ENCODE peak calls at places on chromosomes 16 and 17, in six cellular contexts. I, G, Y, R, T and Q are unnamed samples.

GRCh38 chr16:21001262-21001661 is 100.7 kb downstream of the LYRM1 start:
- DNase-seq in I (no peak), G (peak; percentile 27), Y (no peak), R (no peak), T (peak; percentile 35), Q (no peak)

GRCh38 chr16:4089811-4090293 is 26.4 kb downstream of the ADCY9 start:
- DNase-seq in I (no peak), G (no peak), Y (no peak), R (no peak), T (no peak), Q (no peak)

GRCh38 chr16:86771506-86772230 is 193.3 kb downstream of the FOXL1 start:
- DNase-seq in I (no peak), G (no peak), Y (no peak), R (no peak), T (no peak), Q (no peak)

GRCh38 chr17:82056729-82057621 is 5.3 kb downstream of the GPS1 start:
- DNase-seq in I (no peak), G (no peak), Y (no peak), R (peak; percentile 1), T (no peak), Q (no peak)

GRCh38 chr17:80345841-80346497 is 69.0 kb upstream of the ENDOV start:
- DNase-seq in I (no peak), G (no peak), Y (no peak), R (no peak), T (no peak), Q (no peak)

GRCh38 chr16:11358531-11358930 is 13.3 kb downstream of the RMI2 start:
- DNase-seq in I (no peak), G (no peak), Y (no peak), R (no peak), T (no peak), Q (no peak)

GRCh38 chr17:45016237-45016636 is 35.2 kb downstream of the DCAKD start:
- DNase-seq in I (no peak), G (no peak), Y (no peak), R (no peak), T (no peak), Q (no peak)

GRCh38 chr17:4310349-4311060 is 46.7 kb upstream of the ANKFY1 start:
- DNase-seq in I (no peak), G (no peak), Y (no peak), R (no peak), T (peak; percentile 74), Q (no peak)

GRCh38 chr17:3645310-3645709 is 8.8 kb downstream of the CTNS start:
- DNase-seq in I (no peak), G (no peak), Y (no peak), R (no peak), T (no peak), Q (no peak)

GRCh38 chr17:12979826-12980500 is 37.9 kb downstream of the ELAC2 start:
- DNase-seq in I (no peak), G (no peak), Y (no peak), R (no peak), T (no peak), Q (no peak)

GRCh38 chr16:24729967-24730815 is 740 bp downstream of the TNRC6A start:
- DNase-seq in I (no peak), G (no peak), Y (no peak), R (peak; percentile 16), T (peak; percentile 34), Q (peak; percentile 12)

GRCh38 chr17:37220609-37220953 is 155.2 kb upstream of the C17orf78 start:
- DNase-seq in I (no peak), G (peak; percentile 8), Y (no peak), R (no peak), T (peak; percentile 52), Q (no peak)

GRCh38 chr17:68089881-68090280 is 54.3 kb downstream of the KPNA2 start:
- DNase-seq in I (no peak), G (peak; percentile 52), Y (no peak), R (no peak), T (peak; percentile 66), Q (no peak)